ENCODE peak calls at places on chromosomes 3 and 15, in five cellular contexts. L is pancreas, H is lower lobe of right lung, X is tibial artery, D is GM23248. C is an unnamed sample.
A peak's percentile ranks its signal among the peaks of the same experiment; 100 is the strongest.

GRCh38 chr3:30795176-30795575 is 99.3 kb downstream of the GADL1 start:
- DNase-seq in L (no peak), D (no peak), X (no peak), H (no peak), C (no peak)

GRCh38 chr15:55868707-55869106 is 124.7 kb downstream of the NEDD4 start:
- DNase-seq in D (no peak), L (no peak), H (no peak), X (no peak), C (no peak)

GRCh38 chr15:34280193-34280592 is 55.4 kb downstream of the EMC4 start:
- DNase-seq in D (no peak), X (no peak), L (no peak), H (no peak), C (no peak)

GRCh38 chr3:79314547-79314946 is 453.3 kb downstream of the ROBO1 start:
- DNase-seq in D (no peak), L (no peak), H (no peak), X (no peak), C (no peak)

GRCh38 chr3:152385761-152386160 is 117.0 kb downstream of the MBNL1 start:
- DNase-seq in X (no peak), D (peak; percentile 83), L (no peak), H (no peak), C (no peak)

GRCh38 chr15:59300618-59301139 is 72.0 kb downstream of the MYO1E start:
- DNase-seq in X (peak; percentile 48), L (no peak), D (no peak), H (no peak), C (no peak)

GRCh38 chr3:103308921-103309320 is 874.1 kb downstream of the ZPLD1 start:
- DNase-seq in L (no peak), X (no peak), D (no peak), H (no peak), C (no peak)

GRCh38 chr3:155362808-155363689 is 69.6 kb upstream of the STRIT1 start:
- DNase-seq in D (no peak), H (no peak), X (no peak), L (no peak), C (no peak)

GRCh38 chr3:14549256-14549931 is 9.3 kb upstream of the GRIP2 start:
- DNase-seq in L (no peak), X (no peak), H (no peak), D (peak; percentile 59), C (no peak)

GRCh38 chr3:186882881-186883685 is 40.6 kb downstream of the ADIPOQ start:
- DNase-seq in X (no peak), D (peak; percentile 84), L (no peak), H (no peak), C (no peak)

GRCh38 chr3:58167431-58168351 is 43.1 kb downstream of the DNASE1L3 start:
- DNase-seq in D (peak; percentile 87), L (no peak), X (peak; percentile 55), H (peak; percentile 69), C (no peak)

GRCh38 chr3:32184187-32184730 is 54.2 kb upstream of the CMTM8 start:
- DNase-seq in X (no peak), L (no peak), H (no peak), D (peak; percentile 62), C (no peak)

GRCh38 chr3:89179355-89179997 is 72.1 kb downstream of the EPHA3 start:
- DNase-seq in L (no peak), H (no peak), D (no peak), X (no peak), C (no peak)

GRCh38 chr3:111252795-111253194 is 181.2 kb downstream of the NECTIN3 start:
- DNase-seq in D (peak; percentile 59), L (no peak), X (no peak), H (no peak), C (no peak)

GRCh38 chr15:52658955-52659354 is 20.2 kb downstream of the ATOSA start:
- DNase-seq in L (no peak), D (no peak), X (no peak), H (no peak), C (no peak)
- H3K36me3 ChIP-seq in L (no peaks in the 10 kb centered on the region), D (peaks cover 30% of the 10 kb centered on the region), X (peaks cover 7% of the 10 kb centered on the region), H (peaks cover 78% of the 10 kb centered on the region), C (peaks cover under 1% of the 10 kb centered on the region)

GRCh38 chr3:184305577-184305976 is 6.5 kb downstream of the PSMD2 start:
- DNase-seq in D (peak; percentile 43), H (no peak), X (no peak), L (no peak), C (no peak)

GRCh38 chr3:184306573-184306972 is 7.5 kb downstream of the PSMD2 start:
- DNase-seq in X (no peak), H (no peak), D (no peak), L (no peak), C (no peak)

GRCh38 chr3:184314363-184314699 is at the start of gene EIF4G1:
- DNase-seq in H (peak; percentile 97), D (peak; percentile 98), X (peak; percentile 94), L (peak; percentile 93), C (peak; percentile 98)

GRCh38 chr3:184311633-184312032 is 2.8 kb upstream of the EIF4G1 start:
- DNase-seq in L (no peak), X (no peak), D (no peak), H (no peak), C (no peak)

GRCh38 chr3:184308744-184309143 is 5.7 kb upstream of the EIF4G1 start:
- DNase-seq in D (no peak), L (no peak), H (no peak), X (no peak), C (no peak)
- H3K36me3 ChIP-seq in D (peaks cover 41% of the 10 kb centered on the region), L (no peaks in the 10 kb centered on the region), H (peaks cover 61% of the 10 kb centered on the region), X (peaks cover 49% of the 10 kb centered on the region), C (peaks cover 15% of the 10 kb centered on the region)

GRCh38 chr15:28260722-28261121 is 61.3 kb downstream of the HERC2 start:
- DNase-seq in D (no peak), L (no peak), H (no peak), X (no peak), C (no peak)
- H3K36me3 ChIP-seq in D (peaks cover 4% of the 10 kb centered on the region), L (no peaks in the 10 kb centered on the region), H (peaks cover 69% of the 10 kb centered on the region), X (peaks cover 45% of the 10 kb centered on the region), C (peaks cover 27% of the 10 kb centered on the region)

DNA sequence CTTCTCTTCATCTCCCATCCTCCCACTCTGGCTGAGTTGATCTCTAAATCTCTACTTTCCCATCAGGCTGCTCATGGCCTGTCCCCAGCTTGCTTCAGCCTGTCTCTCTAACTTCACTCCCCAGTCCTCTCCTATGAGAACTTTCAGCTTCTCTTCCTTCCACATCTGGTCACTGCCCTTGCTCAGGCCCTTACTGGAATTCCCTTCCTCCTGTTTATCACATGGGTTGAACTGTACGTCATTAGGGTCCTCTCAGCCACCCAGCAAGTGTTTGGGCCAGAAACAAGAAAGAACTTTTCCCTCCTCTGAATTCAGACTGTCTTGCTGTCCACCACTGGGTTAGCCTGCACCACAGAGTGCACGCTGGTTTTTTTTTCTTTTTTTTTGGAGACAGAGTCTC is 5.0 kb downstream of the PTPN23 start:
- DNase-seq in X (no peak), H (no peak), D (no peak), L (no peak), C (no peak)
- H3K36me3 ChIP-seq in X (peaks cover 5% of the 10 kb centered on the region), H (peaks cover 31% of the 10 kb centered on the region), D (peaks cover 10% of the 10 kb centered on the region), L (no peaks in the 10 kb centered on the region), C (peaks cover 3% of the 10 kb centered on the region)

DNA sequence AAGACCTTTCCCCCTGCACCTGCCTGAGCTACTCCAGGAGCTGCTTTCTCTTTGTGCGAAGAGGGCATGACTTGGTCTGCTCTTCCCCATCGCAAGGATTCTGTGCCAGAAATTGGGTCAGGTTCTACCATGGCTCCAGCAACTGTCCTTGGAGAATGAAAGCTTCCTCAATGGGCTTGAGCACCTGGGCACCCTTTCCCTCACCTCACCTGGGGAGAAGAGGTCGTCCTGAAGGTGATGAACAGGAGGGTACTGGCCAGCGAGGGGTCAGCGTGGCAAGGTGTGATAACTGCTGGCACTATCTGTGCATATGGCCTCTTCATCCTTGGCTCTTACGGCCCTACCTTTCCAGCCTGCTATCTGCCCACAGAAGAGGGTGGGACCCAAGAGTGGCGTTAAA is 899 bp upstream of the RBM15B start:
- DNase-seq in X (no peak), D (no peak), L (no peak), H (no peak), C (no peak)
- H3K36me3 ChIP-seq in X (peaks cover 23% of the 10 kb centered on the region), D (peaks cover 13% of the 10 kb centered on the region), L (no peaks in the 10 kb centered on the region), H (peaks cover 66% of the 10 kb centered on the region), C (peaks cover 38% of the 10 kb centered on the region)

GRCh38 chr3:52469001-52469400 is 13.6 kb downstream of the NISCH start:
- DNase-seq in X (no peak), H (no peak), D (no peak), L (no peak), C (no peak)
- H3K36me3 ChIP-seq in X (peaks cover 25% of the 10 kb centered on the region), H (peaks cover 70% of the 10 kb centered on the region), D (peaks cover 41% of the 10 kb centered on the region), L (no peaks in the 10 kb centered on the region), C (peaks cover 29% of the 10 kb centered on the region)

GRCh38 chr3:151382671-151383070 is 1.9 kb downstream of the P2RY12 start:
- DNase-seq in H (no peak), D (no peak), X (no peak), L (no peak), C (no peak)
- H3K36me3 ChIP-seq in H (no peaks in the 10 kb centered on the region), D (no peaks in the 10 kb centered on the region), X (no peaks in the 10 kb centered on the region), L (no peaks in the 10 kb centered on the region), C (no peaks in the 10 kb centered on the region)

GRCh38 chr3:39541917-39542329 is 74.4 kb downstream of the MOBP start:
- DNase-seq in D (peak; percentile 56), L (no peak), X (no peak), H (no peak), C (no peak)

GRCh38 chr3:39541442-39541841 is 74.0 kb downstream of the MOBP start:
- DNase-seq in D (no peak), H (no peak), X (no peak), L (no peak), C (no peak)

GRCh38 chr3:39540162-39540921 is 72.9 kb downstream of the MOBP start:
- DNase-seq in H (no peak), D (peak; percentile 8), L (no peak), X (no peak), C (no peak)

GRCh38 chr3:39548282-39548681 is 80.8 kb downstream of the MOBP start:
- DNase-seq in L (no peak), X (no peak), D (no peak), H (no peak), C (no peak)

DNA sequence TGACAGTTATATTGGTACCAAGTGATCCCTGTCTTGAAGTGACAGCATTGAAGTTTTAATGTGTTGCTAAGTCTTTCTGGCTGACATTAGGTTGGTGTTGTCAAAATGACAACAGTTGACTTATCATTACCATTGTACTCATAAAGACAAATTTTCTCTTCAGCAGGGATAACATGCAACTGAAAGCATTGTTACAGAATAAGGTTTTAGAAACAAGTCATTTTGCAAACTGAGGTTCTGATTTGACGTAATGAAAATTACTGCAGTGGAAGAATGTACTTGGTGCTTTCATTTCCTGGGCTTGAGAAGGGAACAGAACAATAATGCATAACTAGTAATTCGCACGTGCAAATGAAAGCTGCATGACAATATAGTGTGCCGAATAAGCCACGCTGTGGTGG is 75.1 kb downstream of the MOBP start:
- DNase-seq in L (no peak), D (no peak), H (no peak), X (no peak), C (peak; percentile 13)
- H3K36me3 ChIP-seq in L (no peaks in the 10 kb centered on the region), D (no peaks in the 10 kb centered on the region), H (no peaks in the 10 kb centered on the region), X (no peaks in the 10 kb centered on the region), C (no peaks in the 10 kb centered on the region)

C was measured in GM06990.